ENCODE peak calls at places on chromosomes 12 and 14, in six cellular contexts. S is NCI-H524; V is activated T-helper 9 cell treated with anti-CD3 and anti-CD28 coated beads, Interleukin-2, amount 50 U/mL, for 16 hours; O is EL; U is astrocyte of the spinal cord; K is GM12865. J is an unnamed sample.
A peak's percentile ranks its signal among the peaks of the same experiment; 100 is the strongest.

GRCh38 chr12:46523446-46523845 is 150.9 kb upstream of the SLC38A2 start:
- DNase-seq in S (no peak), V (no peak), O (peak; percentile 39), U (no peak), K (no peak), J (no peak)

GRCh38 chr12:3224530-3224903 is 147.3 kb downstream of the TSPAN9 start:
- DNase-seq in S (peak; percentile 91), V (no peak), O (no peak), U (no peak), K (no peak), J (no peak)

GRCh38 chr14:58465425-58465824 is 37.9 kb downstream of the KIAA0586 start:
- DNase-seq in S (no peak), V (no peak), O (peak; percentile 25), U (peak; percentile 35), K (no peak), J (peak; percentile 32)

GRCh38 chr12:124715121-124715990 is 147.9 kb upstream of the NCOR2 start:
- DNase-seq in S (no peak), V (no peak), O (peak; percentile 46), U (no peak), K (no peak), J (peak; percentile 75)

GRCh38 chr14:69501362-69501964 is 16.9 kb downstream of the PLEKHD1 start:
- DNase-seq in S (peak; percentile 50), V (no peak), O (no peak), U (peak; percentile 21), K (no peak), J (no peak)

GRCh38 chr14:77856930-77857329 is 57.0 kb downstream of the ADCK1 start:
- DNase-seq in S (no peak), V (no peak), O (no peak), U (no peak), K (no peak), J (no peak)

GRCh38 chr12:13124661-13125505 is 21.4 kb upstream of the GSG1 start:
- DNase-seq in S (no peak), V (no peak), O (peak; percentile 87), U (no peak), K (no peak), J (peak; percentile 88)

GRCh38 chr12:7868391-7868790 is 4.3 kb downstream of the SLC2A14 start:
- DNase-seq in S (no peak), V (no peak), O (no peak), U (peak; percentile 22), K (no peak), J (no peak)

GRCh38 chr12:113462117-113462774 is 9.4 kb downstream of the LHX5 start:
- DNase-seq in S (peak; percentile 77), V (peak; percentile 48), O (peak; percentile 79), U (peak; percentile 68), K (peak; percentile 62), J (peak; percentile 82)

GRCh38 chr14:39203659-39204606 is 28.9 kb downstream of the PNN start:
- DNase-seq in S (no peak), V (no peak), O (no peak), U (no peak), K (no peak), J (no peak)

GRCh38 chr12:75130811-75131210 is 78.8 kb downstream of the KCNC2 start:
- DNase-seq in S (peak; percentile 87), V (no peak), O (peak; percentile 41), U (no peak), K (no peak), J (peak; percentile 22)

GRCh38 chr12:42744539-42745156 is 155.1 kb upstream of the PRICKLE1 start:
- DNase-seq in S (no peak), V (no peak), O (peak; percentile 69), U (no peak), K (no peak), J (peak; percentile 65)

GRCh38 chr12:101459642-101460346 is 15.3 kb upstream of the SPIC start:
- DNase-seq in S (no peak), V (no peak), O (peak; percentile 14), U (no peak), K (no peak), J (no peak)